ENCODE peak calls at places on chromosomes 11 and 22, in eight cellular contexts. X is B cell, N is astrocyte of the spinal cord, Z is left ventricle myocardium inferior, G is A549, I is kidney tubule cell, O is EH, U is foreskin fibroblast. E is an unnamed sample.

GRCh38 chr22:38257170-38257569 is 15.6 kb downstream of the TMEM184B start:
- DNase-seq in O (peak; percentile 89), X (no peak), U (peak; percentile 82), N (peak; percentile 65), G (no peak), I (no peak), Z (no peak), E (peak; percentile 62)

GRCh38 chr11:58490827-58491226 is 17.1 kb downstream of the OR5B21 start:
- DNase-seq in O (no peak), G (no peak), I (no peak), X (no peak), N (no peak), Z (no peak), U (no peak), E (no peak)

GRCh38 chr22:19488884-19489843 is 9.4 kb downstream of the CDC45 start:
- DNase-seq in O (peak; percentile 48), I (no peak), G (peak; percentile 14), N (no peak), Z (no peak), X (no peak), U (peak; percentile 65), E (no peak)

GRCh38 chr11:103202048-103202651 is 92.9 kb downstream of the DYNC2H1 start:
- DNase-seq in I (peak; percentile 28), G (peak; percentile 51), X (peak; percentile 0), Z (no peak), O (peak; percentile 57), N (peak; percentile 56), U (peak; percentile 59), E (peak; percentile 58)

GRCh38 chr11:64348611-64349387 is 8.8 kb downstream of the CCDC88B start:
- DNase-seq in I (no peak), Z (no peak), U (no peak), G (no peak), X (no peak), O (no peak), N (no peak), E (no peak)

GRCh38 chr11:12943276-12943675 is 65.8 kb upstream of the RASSF10 start:
- DNase-seq in U (no peak), X (no peak), N (no peak), G (no peak), O (no peak), I (no peak), Z (no peak), E (no peak)

GRCh38 chr11:104124979-104125378 is 39.0 kb downstream of the PDGFD start:
- DNase-seq in I (no peak), O (no peak), U (peak; percentile 58), G (no peak), N (no peak), Z (no peak), X (no peak), E (no peak)

GRCh38 chr11:124669193-124669592 is 4.3 kb downstream of the SIAE start:
- DNase-seq in O (peak; percentile 58), I (peak; percentile 74), X (peak; percentile 69), U (peak; percentile 76), N (peak; percentile 48), Z (no peak), G (peak; percentile 48), E (peak; percentile 69)

GRCh38 chr11:69480547-69481392 is 693 bp upstream of the LINC01488 start:
- DNase-seq in O (peak; percentile 46), N (peak; percentile 41), Z (peak; percentile 79), X (no peak), U (no peak), I (peak; percentile 45), G (peak; percentile 69), E (no peak)

GRCh38 chr11:102981324-102981910 is 25.9 kb upstream of the MMP13 start:
- DNase-seq in N (no peak), O (no peak), Z (no peak), X (no peak), G (no peak), U (peak; percentile 36), I (no peak), E (no peak)

GRCh38 chr11:120756931-120757330 is 245.4 kb downstream of the GRIK4 start:
- DNase-seq in N (no peak), Z (no peak), G (no peak), I (no peak), X (no peak), U (no peak), O (no peak), E (no peak)

GRCh38 chr11:80371931-80372330 is 931.1 kb upstream of the TENM4 start:
- DNase-seq in O (no peak), U (no peak), N (no peak), X (no peak), G (no peak), I (no peak), Z (no peak), E (no peak)

GRCh38 chr11:47889714-47890441 is 41.7 kb upstream of the NUP160 start:
- DNase-seq in U (no peak), X (no peak), Z (no peak), O (no peak), I (no peak), N (no peak), G (no peak), E (no peak)

GRCh38 chr11:110776091-110776490 is 63.9 kb upstream of the ARHGAP20 start:
- DNase-seq in N (no peak), Z (no peak), X (no peak), G (no peak), O (peak; percentile 22), U (peak; percentile 30), I (no peak), E (no peak)

GRCh38 chr11:75815345-75815983 is 454 bp downstream of the UVRAG start:
- DNase-seq in O (peak; percentile 48), I (peak; percentile 46), Z (no peak), G (peak; percentile 27), U (no peak), X (peak; percentile 71), N (peak; percentile 52), E (peak; percentile 76)

GRCh38 chr11:128948583-128948982 is 5.9 kb upstream of the TP53AIP1 start:
- DNase-seq in I (no peak), Z (no peak), X (no peak), G (no peak), U (no peak), N (no peak), O (no peak), E (no peak)

GRCh38 chr11:85123752-85124231 is 503.4 kb downstream of the DLG2 start:
- DNase-seq in Z (no peak), O (no peak), G (peak; percentile 4), I (peak; percentile 43), X (peak; percentile 67), U (no peak), N (no peak), E (no peak)

GRCh38 chr22:35379146-35379993 is 1.5 kb upstream of the HMOX1 start:
- DNase-seq in I (no peak), N (no peak), G (no peak), U (no peak), O (no peak), X (no peak), Z (no peak), E (no peak)

GRCh38 chr22:17699696-17700330 is 61.3 kb downstream of the BCL2L13 start:
- DNase-seq in I (no peak), U (no peak), O (no peak), N (no peak), G (no peak), Z (no peak), X (no peak), E (no peak)

GRCh38 chr22:28759861-28760560 is 12.5 kb upstream of the CCDC117 start:
- DNase-seq in U (peak; percentile 9), N (peak; percentile 27), X (no peak), Z (no peak), I (no peak), O (peak; percentile 16), G (peak; percentile 18), E (peak; percentile 40)

GRCh38 chr11:114232400-114233070 is 63.7 kb upstream of the NNMT start:
- DNase-seq in I (no peak), X (no peak), U (no peak), N (no peak), G (no peak), Z (peak; percentile 43), O (no peak), E (no peak)

GRCh38 chr11:19365743-19366410 is 125.1 kb upstream of the E2F8 start:
- DNase-seq in O (peak; percentile 25), U (peak; percentile 51), Z (no peak), X (no peak), I (no peak), G (no peak), N (no peak), E (no peak)

GRCh38 chr11:128783513-128783912 is 83.6 kb downstream of the KCNJ1 start:
- DNase-seq in Z (no peak), X (no peak), O (no peak), I (no peak), N (no peak), U (no peak), G (no peak), E (no peak)

GRCh38 chr11:63682045-63682915 is 980 bp downstream of the RTN3 start:
- DNase-seq in G (peak; percentile 11), I (no peak), Z (peak; percentile 33), O (peak; percentile 45), U (peak; percentile 77), N (no peak), X (no peak), E (peak; percentile 41)

GRCh38 chr11:34356918-34357645 is 728 bp downstream of the ABTB2 start:
- DNase-seq in U (peak; percentile 79), O (peak; percentile 64), G (peak; percentile 60), Z (peak; percentile 56), X (peak; percentile 65), N (peak; percentile 66), I (peak; percentile 60), E (peak; percentile 84)

GRCh38 chr11:55895216-55895615 is 12.1 kb downstream of the TRIM51 start:
- DNase-seq in I (no peak), G (no peak), N (no peak), O (no peak), X (no peak), Z (no peak), U (no peak), E (no peak)

GRCh38 chr11:26761382-26761781 is 39.5 kb upstream of the SLC5A12 start:
- DNase-seq in O (no peak), N (no peak), U (no peak), Z (no peak), X (no peak), G (no peak), I (peak; percentile 43), E (no peak)

GRCh38 chr11:103924166-103925013 is 112.0 kb upstream of the DDI1 start:
- DNase-seq in U (no peak), O (peak; percentile 19), G (no peak), I (no peak), Z (no peak), N (peak; percentile 37), X (no peak), E (no peak)

GRCh38 chr11:128359515-128359914 is 227.8 kb downstream of the ETS1 start:
- DNase-seq in Z (no peak), U (peak; percentile 57), O (peak; percentile 85), G (no peak), X (no peak), I (no peak), N (no peak), E (no peak)

GRCh38 chr22:30305906-30306628 is 16.8 kb upstream of the CASTOR1 start:
- DNase-seq in I (peak; percentile 50), O (no peak), U (no peak), X (no peak), Z (no peak), N (no peak), G (no peak), E (no peak)

GRCh38 chr11:33147559-33147958 is 13.7 kb downstream of the CSTF3 start:
- DNase-seq in G (no peak), O (peak; percentile 43), U (no peak), X (no peak), N (peak; percentile 34), I (peak; percentile 71), Z (no peak), E (no peak)

E was measured in astrocyte of the hippocampus.